ENCODE peak calls at places on chromosomes 3 and 15, in six cellular contexts. A is K562, O is A549, T is endothelial cell of umbilical vein, H is HepG2, X is H1. C is an unnamed sample.
A peak's percentile ranks its signal among the peaks of the same experiment; 100 is the strongest.

GRCh38 chr3:22089284-22089683 is 338.3 kb upstream of the ZNF385D start:
- DNase-seq in A (peak; percentile 1), O (peak; percentile 6), T (peak; percentile 6), H (peak; percentile 23), X (no peak), C (peak; percentile 21)

GRCh38 chr3:186932281-186933181 is 2.2 kb downstream of the ST6GAL1 start:
- DNase-seq in A (peak; percentile 69), O (no peak), T (peak; percentile 96), H (no peak), X (no peak), C (no peak)

GRCh38 chr15:36914962-36915808 is 185.2 kb downstream of the MEIS2 start:
- DNase-seq in A (no peak), O (no peak), T (peak; percentile 17), H (no peak), X (no peak), C (no peak)

GRCh38 chr15:64894395-64895056 is 17.2 kb upstream of the ANKDD1A start:
- DNase-seq in A (no peak), O (no peak), T (no peak), H (no peak), X (peak; percentile 69), C (peak; percentile 55)

GRCh38 chr3:126441256-126441880 is 34.3 kb downstream of the ZXDC start:
- DNase-seq in A (no peak), O (no peak), T (no peak), H (no peak), X (peak; percentile 40), C (no peak)

GRCh38 chr3:188516515-188516914 is 362.6 kb downstream of the LPP start:
- DNase-seq in A (no peak), O (no peak), T (no peak), H (no peak), X (no peak), C (no peak)

GRCh38 chr15:80785335-80785734 is 6.2 kb downstream of the CEMIP start:
- DNase-seq in A (no peak), O (no peak), T (no peak), H (no peak), X (no peak), C (no peak)

GRCh38 chr3:156206157-156206556 is 85.8 kb downstream of the KCNAB1 start:
- DNase-seq in A (no peak), O (no peak), T (no peak), H (no peak), X (no peak), C (no peak)

GRCh38 chr3:126082334-126083137 is 1.4 kb downstream of the SLC41A3 start:
- DNase-seq in A (no peak), O (no peak), T (no peak), H (no peak), X (no peak), C (no peak)

GRCh38 chr15:70341566-70341965 is 243.8 kb upstream of the TLE3 start:
- DNase-seq in A (no peak), O (no peak), T (no peak), H (no peak), X (peak; percentile 30), C (no peak)

GRCh38 chr15:39479916-39480315 is 101.0 kb upstream of the THBS1 start:
- DNase-seq in A (no peak), O (no peak), T (no peak), H (no peak), X (no peak), C (no peak)

GRCh38 chr3:141895731-141896130 is 19.3 kb downstream of the ATP1B3 start:
- DNase-seq in A (no peak), O (no peak), T (no peak), H (no peak), X (no peak), C (no peak)

GRCh38 chr3:124972457-124972856 is 37.9 kb upstream of the MUC13 start:
- DNase-seq in A (no peak), O (no peak), T (no peak), H (no peak), X (no peak), C (no peak)

GRCh38 chr3:51539291-51539891 is 872 bp downstream of the RAD54L2 start:
- DNase-seq in A (peak; percentile 64), O (peak; percentile 27), T (peak; percentile 73), H (no peak), X (peak; percentile 61), C (peak; percentile 20)

GRCh38 chr3:4995500-4996053 is 16.3 kb downstream of the BHLHE40 start:
- DNase-seq in A (peak; percentile 57), O (no peak), T (no peak), H (no peak), X (peak; percentile 23), C (no peak)

GRCh38 chr3:55481918-55482495 is 5.1 kb downstream of the WNT5A start:
- DNase-seq in A (no peak), O (no peak), T (no peak), H (no peak), X (no peak), C (peak; percentile 57)

GRCh38 chr15:68276668-68277067 is 877 bp upstream of the FEM1B start:
- DNase-seq in A (no peak), O (no peak), T (no peak), H (no peak), X (no peak), C (no peak)

GRCh38 chr15:33328105-33328504 is 17.3 kb downstream of the RYR3 start:
- DNase-seq in A (no peak), O (no peak), T (no peak), H (no peak), X (no peak), C (no peak)

GRCh38 chr15:32715276-32715675 is 2.5 kb upstream of the GREM1 start:
- DNase-seq in A (no peak), O (no peak), T (no peak), H (no peak), X (no peak), C (no peak)

GRCh38 chr3:194900886-194901522 is 215.3 kb downstream of the FAM43A start:
- DNase-seq in A (no peak), O (no peak), T (no peak), H (no peak), X (peak; percentile 14), C (no peak)

GRCh38 chr3:37935290-37935668 is 55.3 kb upstream of the VILL start:
- DNase-seq in A (no peak), O (no peak), T (peak; percentile 76), H (peak; percentile 71), X (no peak), C (no peak)

GRCh38 chr3:123986427-123986826 is 5.5 kb downstream of the ROPN1 start:
- DNase-seq in A (no peak), O (no peak), T (no peak), H (no peak), X (no peak), C (no peak)

GRCh38 chr15:99983894-99984293 is 250.7 kb upstream of the LYSMD4 start:
- DNase-seq in A (no peak), O (no peak), T (no peak), H (no peak), X (peak; percentile 66), C (peak; percentile 38)

GRCh38 chr3:169945313-169945712 is 21.3 kb upstream of the SEC62 start:
- DNase-seq in A (peak; percentile 83), O (no peak), T (peak; percentile 61), H (no peak), X (no peak), C (no peak)

GRCh38 chr3:101879623-101880284 is 30.4 kb downstream of the NFKBIZ start:
- DNase-seq in A (no peak), O (no peak), T (no peak), H (no peak), X (no peak), C (no peak)

GRCh38 chr3:33006571-33007286 is 55.3 kb downstream of the CCR4 start:
- DNase-seq in A (no peak), O (no peak), T (no peak), H (no peak), X (no peak), C (no peak)

GRCh38 chr15:41884458-41884857 is 9.4 kb downstream of the SPTBN5 start:
- DNase-seq in A (no peak), O (no peak), T (no peak), H (no peak), X (no peak), C (no peak)

GRCh38 chr3:139540686-139541085 is 1.1 kb upstream of the RBP1 start:
- DNase-seq in A (no peak), O (no peak), T (no peak), H (no peak), X (no peak), C (no peak)

GRCh38 chr3:86388848-86389247 is 602.1 kb downstream of the VGLL3 start:
- DNase-seq in A (no peak), O (no peak), T (no peak), H (peak; percentile 2), X (no peak), C (no peak)

GRCh38 chr3:129688310-129688895 is 81.9 kb upstream of the PLXND1 start:
- DNase-seq in A (no peak), O (no peak), T (peak; percentile 36), H (peak; percentile 78), X (peak; percentile 75), C (peak; percentile 68)

GRCh38 chr3:155712008-155712407 is 32.9 kb downstream of the PLCH1 start:
- DNase-seq in A (no peak), O (no peak), T (no peak), H (no peak), X (no peak), C (no peak)

GRCh38 chr15:74615313-74616019 is at the start of gene CLK3:
- DNase-seq in A (peak; percentile 95), O (peak; percentile 78), T (peak; percentile 89), H (peak; percentile 85), X (peak; percentile 98), C (peak; percentile 99)
- TF ChIP-seq JUN in A (peak; percentile 13), O (peak; percentile 33), T (no peak), H (peak; percentile 70), X (no peak), C (no peak)

GRCh38 chr3:161700998-161701397 is 204.4 kb downstream of the OTOL1 start:
- DNase-seq in A (no peak), O (no peak), T (no peak), H (no peak), X (peak; percentile 46), C (peak; percentile 43)
- TF ChIP-seq CTCF in A (no peak), O (no peak), T (no peak), H (no peak), X (peak; percentile 61), C (no peak)

DNA sequence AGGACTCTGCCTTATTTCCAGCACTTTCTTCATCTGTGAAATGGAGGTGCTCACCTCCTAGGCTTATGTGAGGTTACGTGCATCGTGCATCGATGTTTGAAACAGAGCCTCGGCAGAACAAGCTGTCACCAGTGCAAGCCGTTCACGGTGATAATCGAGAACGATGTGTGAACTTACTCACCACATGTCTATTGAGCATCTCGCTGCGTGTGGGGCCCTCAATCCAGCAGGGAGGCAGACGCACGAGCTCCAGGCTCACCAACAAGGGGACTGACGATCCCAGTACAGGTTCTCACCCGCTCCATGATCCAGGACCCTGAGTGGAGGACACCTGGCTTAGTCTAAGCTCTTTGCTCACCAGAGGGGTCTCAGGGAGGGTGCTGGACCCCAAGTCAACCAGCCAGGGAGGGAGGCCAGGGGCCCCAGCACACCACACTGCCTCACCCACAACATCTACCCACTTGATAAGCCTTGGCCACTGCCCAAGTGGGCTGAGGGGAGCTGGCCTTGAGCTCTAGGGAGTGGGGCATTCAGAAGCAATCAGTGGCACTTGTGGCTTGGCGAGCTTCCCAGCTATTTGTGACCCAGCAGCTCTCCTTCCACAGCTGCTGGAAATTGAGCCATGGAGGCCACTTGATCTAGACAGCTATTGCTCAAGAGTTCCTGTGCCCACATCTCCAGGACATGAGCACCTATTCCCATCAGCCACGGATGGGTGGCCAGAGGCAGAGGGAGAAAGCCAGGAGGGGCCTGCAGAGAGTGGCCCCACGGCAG is 34.4 kb upstream of the SLC6A1 start:
- DNase-seq in A (no peak), O (no peak), T (no peak), H (no peak), X (no peak), C (no peak)
- TF ChIP-seq JUN in A (no peak), O (no peak), T (no peak), H (no peak), X (no peak), C (no peak)

GRCh38 chr3:121883507-121883906 is 10.7 kb upstream of the SLC15A2 start:
- DNase-seq in A (peak; percentile 16), O (peak; percentile 22), T (peak; percentile 44), H (peak; percentile 35), X (no peak), C (no peak)
- TF ChIP-seq CTCF in A (peak; percentile 36), O (no peak), T (peak; percentile 30), H (peak; percentile 41), X (peak; percentile 43), C (peak; percentile 18)